ENCODE peak calls at places on chromosomes 11 and 22, in five cellular contexts. One of them, this sample, is unnamed.

GRCh38 chr11:11397043-11397415 is 44.0 kb upstream of the CSNK2A3 start:
- DNase-seq in CD4-positive, alpha-beta T cell: no peak
- DNase-seq in astrocyte: peak
- DNase-seq in hepatocyte: no peak
- DNase-seq in caudate nucleus: no peak
- DNase-seq in this sample: no peak

GRCh38 chr11:69129647-69130046 is 26.1 kb upstream of the SMIM38 start:
- DNase-seq in CD4-positive, alpha-beta T cell: no peak
- DNase-seq in astrocyte: no peak
- DNase-seq in hepatocyte: no peak
- DNase-seq in caudate nucleus: no peak
- DNase-seq in this sample: no peak

GRCh38 chr22:44935724-44936123 is 74.1 kb downstream of the PHF21B start:
- DNase-seq in CD4-positive, alpha-beta T cell: no peak
- DNase-seq in astrocyte: no peak
- DNase-seq in hepatocyte: no peak
- DNase-seq in caudate nucleus: no peak
- DNase-seq in this sample: no peak

GRCh38 chr11:106495046-106495445 is 417.6 kb downstream of the AASDHPPT start:
- DNase-seq in CD4-positive, alpha-beta T cell: no peak
- DNase-seq in astrocyte: peak
- DNase-seq in hepatocyte: peak
- DNase-seq in caudate nucleus: no peak
- DNase-seq in this sample: no peak

GRCh38 chr22:48105254-48105653 is 1342.8 kb downstream of the TBC1D22A start:
- DNase-seq in CD4-positive, alpha-beta T cell: no peak
- DNase-seq in astrocyte: no peak
- DNase-seq in hepatocyte: no peak
- DNase-seq in caudate nucleus: no peak
- DNase-seq in this sample: no peak

GRCh38 chr11:9982796-9983579 is 311.0 kb downstream of the SBF2 start:
- DNase-seq in CD4-positive, alpha-beta T cell: no peak
- DNase-seq in astrocyte: peak
- DNase-seq in hepatocyte: peak
- DNase-seq in caudate nucleus: no peak
- DNase-seq in this sample: peak

GRCh38 chr11:76135491-76135890 is 70.8 kb downstream of the WNT11 start:
- DNase-seq in CD4-positive, alpha-beta T cell: no peak
- DNase-seq in astrocyte: no peak
- DNase-seq in hepatocyte: no peak
- DNase-seq in caudate nucleus: no peak
- DNase-seq in this sample: peak

GRCh38 chr11:125188021-125188420 is 23.5 kb downstream of the PKNOX2 start:
- DNase-seq in CD4-positive, alpha-beta T cell: no peak
- DNase-seq in astrocyte: peak
- DNase-seq in hepatocyte: no peak
- DNase-seq in caudate nucleus: no peak
- DNase-seq in this sample: no peak

GRCh38 chr11:29564501-29564900 is 452.3 kb downstream of the KCNA4 start:
- DNase-seq in CD4-positive, alpha-beta T cell: no peak
- DNase-seq in astrocyte: no peak
- DNase-seq in hepatocyte: no peak
- DNase-seq in caudate nucleus: no peak
- DNase-seq in this sample: no peak

GRCh38 chr11:68370211-68371111 is 58.1 kb downstream of the LRP5 start:
- DNase-seq in CD4-positive, alpha-beta T cell: no peak
- DNase-seq in astrocyte: no peak
- DNase-seq in hepatocyte: no peak
- DNase-seq in caudate nucleus: no peak
- DNase-seq in this sample: no peak

GRCh38 chr11:122863704-122864326 is 18.7 kb upstream of the JHY start:
- DNase-seq in CD4-positive, alpha-beta T cell: peak
- DNase-seq in astrocyte: peak
- DNase-seq in hepatocyte: peak
- DNase-seq in caudate nucleus: no peak
- DNase-seq in this sample: peak

GRCh38 chr11:133015457-133015856 is 516.8 kb downstream of the OPCML start:
- DNase-seq in CD4-positive, alpha-beta T cell: no peak
- DNase-seq in astrocyte: no peak
- DNase-seq in hepatocyte: no peak
- DNase-seq in caudate nucleus: no peak
- DNase-seq in this sample: no peak

GRCh38 chr22:37032134-37032534 is 12.6 kb downstream of the MPST start:
- DNase-seq in CD4-positive, alpha-beta T cell: no peak
- DNase-seq in astrocyte: no peak
- DNase-seq in hepatocyte: peak
- DNase-seq in caudate nucleus: no peak
- DNase-seq in this sample: no peak

GRCh38 chr22:43891360-43892182 is at the start of gene PNPLA5:
- DNase-seq in CD4-positive, alpha-beta T cell: no peak
- DNase-seq in astrocyte: no peak
- DNase-seq in hepatocyte: peak
- DNase-seq in caudate nucleus: no peak
- DNase-seq in this sample: peak

GRCh38 chr22:38569972-38570840 is at the start of gene DMC1:
- DNase-seq in CD4-positive, alpha-beta T cell: peak
- DNase-seq in astrocyte: peak
- DNase-seq in hepatocyte: peak
- DNase-seq in caudate nucleus: peak
- DNase-seq in this sample: peak

GRCh38 chr11:66863428-66864125 is 6.7 kb downstream of the LRFN4 start:
- DNase-seq in CD4-positive, alpha-beta T cell: no peak
- DNase-seq in astrocyte: no peak
- DNase-seq in hepatocyte: no peak
- DNase-seq in caudate nucleus: no peak
- DNase-seq in this sample: no peak

GRCh38 chr11:133892584-133893380 is 47.5 kb upstream of the SPATA19 start:
- DNase-seq in CD4-positive, alpha-beta T cell: no peak
- DNase-seq in astrocyte: no peak
- DNase-seq in hepatocyte: no peak
- DNase-seq in caudate nucleus: no peak
- DNase-seq in this sample: peak

GRCh38 chr11:43723617-43724016 is 43.1 kb downstream of the HSD17B12 start:
- DNase-seq in CD4-positive, alpha-beta T cell: no peak
- DNase-seq in astrocyte: no peak
- DNase-seq in hepatocyte: no peak
- DNase-seq in caudate nucleus: no peak
- DNase-seq in this sample: no peak

GRCh38 chr11:117885777-117886176 is 9.3 kb upstream of the FXYD6 start:
- DNase-seq in CD4-positive, alpha-beta T cell: no peak
- DNase-seq in astrocyte: no peak
- DNase-seq in hepatocyte: peak
- DNase-seq in caudate nucleus: no peak
- DNase-seq in this sample: peak

GRCh38 chr11:112632866-112633505 is 328.2 kb upstream of the NCAM1 start:
- DNase-seq in CD4-positive, alpha-beta T cell: no peak
- DNase-seq in astrocyte: peak
- DNase-seq in hepatocyte: no peak
- DNase-seq in caudate nucleus: no peak
- DNase-seq in this sample: no peak

GRCh38 chr11:110711776-110712642 is at the start of gene ARHGAP20:
- DNase-seq in CD4-positive, alpha-beta T cell: no peak
- DNase-seq in astrocyte: peak
- DNase-seq in hepatocyte: peak
- DNase-seq in caudate nucleus: peak
- DNase-seq in this sample: peak

GRCh38 chr11:77107950-77108349 is 5.3 kb downstream of the OMP start:
- DNase-seq in CD4-positive, alpha-beta T cell: no peak
- DNase-seq in astrocyte: peak
- DNase-seq in hepatocyte: peak
- DNase-seq in caudate nucleus: no peak
- DNase-seq in this sample: no peak

GRCh38 chr11:95149659-95150294 is 60.1 kb downstream of the ENDOD1 start:
- DNase-seq in CD4-positive, alpha-beta T cell: no peak
- DNase-seq in astrocyte: peak
- DNase-seq in hepatocyte: peak
- DNase-seq in caudate nucleus: peak
- DNase-seq in this sample: peak

GRCh38 chr11:120031612-120032600 is 106.0 kb downstream of the TRIM29 start:
- DNase-seq in CD4-positive, alpha-beta T cell: no peak
- DNase-seq in astrocyte: no peak
- DNase-seq in hepatocyte: no peak
- DNase-seq in caudate nucleus: no peak
- DNase-seq in this sample: peak
- H3K27ac ChIP-seq in CD4-positive, alpha-beta T cell: no peak
- H3K27ac ChIP-seq in astrocyte: no peak
- H3K27ac ChIP-seq in hepatocyte: no peak
- H3K27ac ChIP-seq in caudate nucleus: peak
- H3K27ac ChIP-seq in this sample: no peak

GRCh38 chr22:41528132-41528766 is 16.0 kb downstream of the POLR3H start:
- DNase-seq in CD4-positive, alpha-beta T cell: no peak
- DNase-seq in astrocyte: no peak
- DNase-seq in hepatocyte: no peak
- DNase-seq in caudate nucleus: no peak
- DNase-seq in this sample: no peak

GRCh38 chr22:41530612-41531421 is 13.5 kb downstream of the POLR3H start:
- DNase-seq in CD4-positive, alpha-beta T cell: no peak
- DNase-seq in astrocyte: no peak
- DNase-seq in hepatocyte: no peak
- DNase-seq in caudate nucleus: no peak
- DNase-seq in this sample: no peak

GRCh38 chr22:41526802-41527799 is 17.2 kb downstream of the POLR3H start:
- DNase-seq in CD4-positive, alpha-beta T cell: peak
- DNase-seq in astrocyte: no peak
- DNase-seq in hepatocyte: peak
- DNase-seq in caudate nucleus: no peak
- DNase-seq in this sample: peak

GRCh38 chr22:41531422-41531727 is 12.9 kb downstream of the POLR3H start:
- DNase-seq in CD4-positive, alpha-beta T cell: no peak
- DNase-seq in astrocyte: no peak
- DNase-seq in hepatocyte: no peak
- DNase-seq in caudate nucleus: no peak
- DNase-seq in this sample: no peak

DNA sequence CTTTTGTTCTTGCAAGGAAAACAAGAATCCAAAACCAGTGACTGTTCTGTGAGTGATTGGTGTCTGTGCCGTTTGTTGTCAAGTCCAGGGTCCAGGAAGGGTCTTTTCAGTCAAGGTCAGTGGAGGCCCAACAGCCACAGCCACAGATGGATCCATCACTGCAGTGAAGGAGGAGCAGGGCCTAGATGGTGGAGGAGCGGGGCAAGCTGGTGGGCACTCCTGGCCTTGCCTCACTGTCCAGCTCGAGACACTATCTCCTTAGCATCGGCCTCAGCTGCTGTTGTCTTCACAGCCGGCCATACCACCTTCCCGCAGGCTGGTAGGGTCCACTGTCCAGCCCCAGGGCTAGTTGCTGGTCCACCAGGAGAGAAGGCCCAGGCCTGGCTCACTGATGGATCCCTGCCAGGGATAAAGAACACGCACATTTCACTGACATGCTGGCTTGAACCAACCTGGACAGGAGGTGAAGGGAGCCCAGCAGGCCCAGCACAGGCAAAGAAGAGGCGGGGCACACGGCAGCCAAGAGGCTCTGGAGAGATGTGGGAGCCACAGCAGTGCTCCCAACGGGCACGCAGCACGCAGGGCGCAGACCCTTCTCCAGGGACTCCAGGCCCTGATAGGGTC is 15.2 kb downstream of the POLR3H start:
- DNase-seq in CD4-positive, alpha-beta T cell: no peak
- DNase-seq in astrocyte: no peak
- DNase-seq in hepatocyte: no peak
- DNase-seq in caudate nucleus: no peak
- DNase-seq in this sample: no peak
- H3K27ac ChIP-seq in CD4-positive, alpha-beta T cell: no peak
- H3K27ac ChIP-seq in astrocyte: no peak
- H3K27ac ChIP-seq in hepatocyte: no peak
- H3K27ac ChIP-seq in caudate nucleus: no peak
- H3K27ac ChIP-seq in this sample: no peak

DNA sequence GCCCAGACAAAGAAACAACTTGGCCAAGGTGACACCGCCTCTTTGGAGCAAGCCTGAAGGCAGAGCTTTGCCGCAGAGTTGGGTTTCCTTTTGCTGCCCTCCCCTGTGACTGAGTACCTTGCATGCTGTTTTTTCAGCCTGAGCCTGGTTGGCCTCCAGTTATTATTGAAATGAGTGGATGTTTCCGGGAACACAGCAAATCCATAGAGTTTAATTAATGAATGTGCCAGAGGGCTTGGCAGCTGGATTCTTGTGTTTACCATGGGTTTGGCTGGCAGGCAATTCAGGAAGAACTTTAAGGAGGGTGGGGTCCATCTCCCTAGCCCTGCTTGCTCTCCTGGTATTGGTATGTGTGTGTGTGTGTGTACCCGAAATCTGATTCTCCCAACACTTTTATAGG is 65.6 kb upstream of the CRYBB3 start:
- DNase-seq in CD4-positive, alpha-beta T cell: no peak
- DNase-seq in astrocyte: no peak
- DNase-seq in hepatocyte: no peak
- DNase-seq in caudate nucleus: no peak
- DNase-seq in this sample: no peak
- H3K27ac ChIP-seq in CD4-positive, alpha-beta T cell: no peak
- H3K27ac ChIP-seq in astrocyte: no peak
- H3K27ac ChIP-seq in hepatocyte: peak
- H3K27ac ChIP-seq in caudate nucleus: no peak
- H3K27ac ChIP-seq in this sample: no peak

DNA sequence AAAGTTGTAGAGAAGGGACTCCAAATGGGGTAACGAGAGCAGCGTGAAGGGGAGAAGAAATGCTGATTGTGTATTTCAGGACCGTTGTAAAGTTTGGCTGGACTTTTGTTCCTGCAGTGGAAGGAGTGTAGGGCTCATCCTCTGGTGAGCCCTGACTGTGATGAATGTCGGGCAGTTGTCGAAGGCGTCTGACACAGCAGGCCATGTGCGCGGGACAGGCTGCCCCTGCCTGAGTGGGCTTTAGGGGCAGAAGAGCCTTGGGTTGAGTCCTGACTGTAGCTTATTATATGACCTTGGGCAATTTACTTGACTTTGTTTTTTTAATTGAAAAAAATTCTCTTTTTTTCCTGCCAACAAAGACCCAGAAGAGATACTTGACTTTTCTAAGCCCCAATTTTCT is 3.1 kb downstream of the TRMU start:
- DNase-seq in CD4-positive, alpha-beta T cell: no peak
- DNase-seq in astrocyte: no peak
- DNase-seq in hepatocyte: no peak
- DNase-seq in caudate nucleus: no peak
- DNase-seq in this sample: no peak
- H3K27ac ChIP-seq in CD4-positive, alpha-beta T cell: no peak
- H3K27ac ChIP-seq in astrocyte: no peak
- H3K27ac ChIP-seq in hepatocyte: no peak
- H3K27ac ChIP-seq in caudate nucleus: no peak
- H3K27ac ChIP-seq in this sample: no peak

DNA sequence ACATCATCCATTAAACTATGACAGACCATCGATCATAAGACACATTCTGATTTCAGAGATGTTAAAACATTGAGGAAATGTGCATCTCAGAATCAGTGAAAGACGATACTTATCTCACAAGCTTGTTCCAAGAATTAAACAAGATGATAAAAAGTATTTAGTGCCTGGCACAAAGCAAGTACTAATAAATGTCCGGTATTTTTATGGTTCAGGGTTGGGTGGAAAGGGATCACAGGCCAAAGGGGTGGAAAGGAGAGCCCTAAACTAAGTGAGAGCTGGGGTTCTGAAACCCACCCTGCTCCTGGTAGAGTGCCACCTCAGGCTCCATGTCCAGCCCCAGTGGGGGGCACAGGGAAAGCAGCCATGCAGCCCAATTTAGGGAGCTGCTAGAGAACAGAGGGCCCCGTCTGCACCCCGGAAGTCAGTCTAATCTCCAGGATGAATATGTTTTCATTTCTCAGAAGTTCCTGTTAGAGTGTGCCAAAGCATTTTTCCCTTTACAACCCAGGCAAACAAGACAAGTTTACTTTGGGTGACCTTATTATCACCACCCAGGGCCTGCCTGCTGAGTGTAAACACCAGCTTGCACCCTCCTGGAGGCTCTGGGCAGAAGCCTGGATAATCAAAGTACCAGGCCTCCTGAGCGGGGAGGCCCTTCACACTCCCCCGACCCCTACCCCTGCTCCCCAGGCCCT is 3.8 kb upstream of the CREB3L1 start:
- DNase-seq in CD4-positive, alpha-beta T cell: no peak
- DNase-seq in astrocyte: no peak
- DNase-seq in hepatocyte: peak
- DNase-seq in caudate nucleus: no peak
- DNase-seq in this sample: no peak
- H3K27ac ChIP-seq in CD4-positive, alpha-beta T cell: no peak
- H3K27ac ChIP-seq in astrocyte: peak
- H3K27ac ChIP-seq in hepatocyte: peak
- H3K27ac ChIP-seq in caudate nucleus: no peak
- H3K27ac ChIP-seq in this sample: no peak